ENCODE peak calls at places on chromosomes 11 and 22, in eight cellular contexts. One of them, this sample, is unnamed.

GRCh38 chr11:20015529-20016427 is 144.5 kb downstream of the DBX1 start:
- DNase-seq in astrocyte: peak; percentile 38
- DNase-seq in NCI-H345: no peak
- DNase-seq in substantia nigra: no peak
- DNase-seq in effector CD4-positive, alpha-beta T cell: no peak
- DNase-seq in fibroblast of mammary gland: no peak
- DNase-seq in PC-9: no peak
- DNase-seq in coronary artery: no peak
- DNase-seq in this sample: no peak

GRCh38 chr11:9617960-9618359 is 44.5 kb downstream of the WEE1 start:
- DNase-seq in effector CD4-positive, alpha-beta T cell: no peak
- DNase-seq in coronary artery: no peak
- DNase-seq in astrocyte: peak; percentile 62
- DNase-seq in NCI-H345: no peak
- DNase-seq in substantia nigra: no peak
- DNase-seq in fibroblast of mammary gland: peak; percentile 85
- DNase-seq in PC-9: no peak
- DNase-seq in this sample: no peak

GRCh38 chr11:36564376-36565032 is 3.3 kb upstream of the RAG1 start:
- DNase-seq in effector CD4-positive, alpha-beta T cell: peak; percentile 9
- DNase-seq in coronary artery: no peak
- DNase-seq in fibroblast of mammary gland: peak; percentile 62
- DNase-seq in NCI-H345: peak; percentile 68
- DNase-seq in astrocyte: peak; percentile 23
- DNase-seq in substantia nigra: peak; percentile 40
- DNase-seq in PC-9: no peak
- DNase-seq in this sample: peak; percentile 69

GRCh38 chr22:24506802-24507438 is 11.8 kb downstream of the UPB1 start:
- DNase-seq in effector CD4-positive, alpha-beta T cell: no peak
- DNase-seq in PC-9: peak; percentile 88
- DNase-seq in fibroblast of mammary gland: peak; percentile 46
- DNase-seq in coronary artery: no peak
- DNase-seq in astrocyte: no peak
- DNase-seq in substantia nigra: no peak
- DNase-seq in NCI-H345: peak; percentile 54
- DNase-seq in this sample: peak; percentile 54

GRCh38 chr11:122168218-122168617 is 52.2 kb upstream of the BLID start:
- DNase-seq in NCI-H345: no peak
- DNase-seq in fibroblast of mammary gland: no peak
- DNase-seq in effector CD4-positive, alpha-beta T cell: no peak
- DNase-seq in coronary artery: no peak
- DNase-seq in substantia nigra: no peak
- DNase-seq in astrocyte: no peak
- DNase-seq in PC-9: no peak
- DNase-seq in this sample: peak; percentile 87

GRCh38 chr11:101759771-101760450 is 154.9 kb upstream of the CEP126 start:
- DNase-seq in PC-9: no peak
- DNase-seq in substantia nigra: no peak
- DNase-seq in astrocyte: no peak
- DNase-seq in NCI-H345: peak; percentile 10
- DNase-seq in effector CD4-positive, alpha-beta T cell: no peak
- DNase-seq in fibroblast of mammary gland: peak; percentile 9
- DNase-seq in coronary artery: no peak
- DNase-seq in this sample: peak; percentile 87

GRCh38 chr11:46120711-46121327 is 435 bp downstream of the PHF21A start:
- DNase-seq in PC-9: peak; percentile 72
- DNase-seq in substantia nigra: no peak
- DNase-seq in coronary artery: no peak
- DNase-seq in fibroblast of mammary gland: peak; percentile 76
- DNase-seq in effector CD4-positive, alpha-beta T cell: no peak
- DNase-seq in astrocyte: peak; percentile 82
- DNase-seq in NCI-H345: peak; percentile 53
- DNase-seq in this sample: no peak

GRCh38 chr11:65663634-65664200 is 1.0 kb upstream of the RELA start:
- DNase-seq in effector CD4-positive, alpha-beta T cell: no peak
- DNase-seq in astrocyte: peak; percentile 29
- DNase-seq in substantia nigra: no peak
- DNase-seq in PC-9: no peak
- DNase-seq in NCI-H345: no peak
- DNase-seq in coronary artery: no peak
- DNase-seq in fibroblast of mammary gland: peak; percentile 78
- DNase-seq in this sample: peak; percentile 34

GRCh38 chr11:92504004-92504403 is 279.4 kb downstream of the FAT3 start:
- DNase-seq in NCI-H345: no peak
- DNase-seq in fibroblast of mammary gland: no peak
- DNase-seq in substantia nigra: no peak
- DNase-seq in coronary artery: no peak
- DNase-seq in astrocyte: no peak
- DNase-seq in effector CD4-positive, alpha-beta T cell: no peak
- DNase-seq in PC-9: no peak
- DNase-seq in this sample: no peak

GRCh38 chr11:108902027-108902469 is 237.2 kb downstream of the DDX10 start:
- DNase-seq in effector CD4-positive, alpha-beta T cell: no peak
- DNase-seq in NCI-H345: no peak
- DNase-seq in substantia nigra: no peak
- DNase-seq in fibroblast of mammary gland: no peak
- DNase-seq in PC-9: no peak
- DNase-seq in coronary artery: no peak
- DNase-seq in astrocyte: no peak
- DNase-seq in this sample: no peak

GRCh38 chr22:44459041-44459440 is 39.0 kb downstream of the RTL6 start:
- DNase-seq in astrocyte: no peak
- DNase-seq in effector CD4-positive, alpha-beta T cell: no peak
- DNase-seq in substantia nigra: no peak
- DNase-seq in fibroblast of mammary gland: no peak
- DNase-seq in NCI-H345: no peak
- DNase-seq in PC-9: peak; percentile 10
- DNase-seq in coronary artery: peak; percentile 35
- DNase-seq in this sample: no peak

GRCh38 chr22:21754523-21755128 is 19.0 kb upstream of the YPEL1 start:
- DNase-seq in coronary artery: no peak
- DNase-seq in astrocyte: no peak
- DNase-seq in NCI-H345: no peak
- DNase-seq in PC-9: no peak
- DNase-seq in fibroblast of mammary gland: peak; percentile 33
- DNase-seq in substantia nigra: no peak
- DNase-seq in effector CD4-positive, alpha-beta T cell: no peak
- DNase-seq in this sample: no peak

GRCh38 chr11:65766535-65766934 is 14.2 kb downstream of the AP5B1 start:
- DNase-seq in fibroblast of mammary gland: peak; percentile 48
- DNase-seq in astrocyte: peak; percentile 71
- DNase-seq in NCI-H345: no peak
- DNase-seq in substantia nigra: no peak
- DNase-seq in coronary artery: no peak
- DNase-seq in effector CD4-positive, alpha-beta T cell: no peak
- DNase-seq in PC-9: no peak
- DNase-seq in this sample: peak; percentile 41

GRCh38 chr22:35022291-35022690 is 43.7 kb upstream of the ISX start:
- DNase-seq in fibroblast of mammary gland: no peak
- DNase-seq in coronary artery: no peak
- DNase-seq in NCI-H345: no peak
- DNase-seq in effector CD4-positive, alpha-beta T cell: no peak
- DNase-seq in PC-9: no peak
- DNase-seq in substantia nigra: no peak
- DNase-seq in astrocyte: no peak
- DNase-seq in this sample: no peak

GRCh38 chr11:126993599-126993998 is 7.0 kb downstream of the KIRREL3 start:
- DNase-seq in effector CD4-positive, alpha-beta T cell: no peak
- DNase-seq in coronary artery: no peak
- DNase-seq in fibroblast of mammary gland: no peak
- DNase-seq in NCI-H345: no peak
- DNase-seq in substantia nigra: no peak
- DNase-seq in PC-9: peak; percentile 10
- DNase-seq in astrocyte: peak; percentile 15
- DNase-seq in this sample: no peak

GRCh38 chr11:120079750-120080610 is 57.9 kb downstream of the TRIM29 start:
- DNase-seq in substantia nigra: no peak
- DNase-seq in coronary artery: no peak
- DNase-seq in effector CD4-positive, alpha-beta T cell: no peak
- DNase-seq in astrocyte: no peak
- DNase-seq in NCI-H345: no peak
- DNase-seq in fibroblast of mammary gland: no peak
- DNase-seq in PC-9: no peak
- DNase-seq in this sample: no peak

GRCh38 chr11:127202105-127202504 is 201.5 kb upstream of the KIRREL3 start:
- DNase-seq in astrocyte: no peak
- DNase-seq in substantia nigra: no peak
- DNase-seq in fibroblast of mammary gland: no peak
- DNase-seq in NCI-H345: no peak
- DNase-seq in effector CD4-positive, alpha-beta T cell: no peak
- DNase-seq in PC-9: no peak
- DNase-seq in coronary artery: no peak
- DNase-seq in this sample: no peak